ENCODE peak calls at places on chromosome 1, in five cellular contexts. A is pancreas, Y is psoas muscle, N is B cell, M is AG04450. V is an unnamed sample.

GRCh38 chr1:214124281-214124805 is 136.6 kb downstream of the PROX1 start:
- DNase-seq in A (no peak), Y (no peak), N (no peak), M (no peak), V (no peak)

GRCh38 chr1:64948216-64948615 is 18.1 kb downstream of the JAK1 start:
- DNase-seq in A (no peak), Y (no peak), N (no peak), M (no peak), V (no peak)

GRCh38 chr1:205575294-205575885 is 56.4 kb downstream of the ELK4 start:
- DNase-seq in A (no peak), Y (no peak), N (no peak), M (no peak), V (no peak)

GRCh38 chr1:115717541-115717940 is 51.0 kb downstream of the CASQ2 start:
- DNase-seq in A (peak), Y (peak), N (no peak), M (no peak), V (peak)

GRCh38 chr1:57424231-57425027 is 569 bp upstream of the DAB1 start:
- DNase-seq in A (peak), Y (no peak), N (no peak), M (no peak), V (no peak)

GRCh38 chr1:78358145-78358544 is 132.6 kb upstream of the PTGFR start:
- DNase-seq in A (no peak), Y (no peak), N (no peak), M (no peak), V (no peak)

GRCh38 chr1:8302181-8302681 is 15.7 kb upstream of the SLC45A1 start:
- DNase-seq in A (no peak), Y (no peak), N (no peak), M (no peak), V (no peak)

GRCh38 chr1:168688679-168689657 is 40.0 kb downstream of the DPT start:
- DNase-seq in A (no peak), Y (no peak), N (no peak), M (no peak), V (no peak)

GRCh38 chr1:32221581-32221979 is 573 bp downstream of the TMEM234 start:
- DNase-seq in A (no peak), Y (no peak), N (no peak), M (no peak), V (no peak)

GRCh38 chr1:213376862-213377372 is 325.9 kb downstream of the RPS6KC1 start:
- DNase-seq in A (no peak), Y (no peak), N (no peak), M (no peak), V (no peak)

GRCh38 chr1:38526046-38526445 is 333.5 kb downstream of the RRAGC start:
- DNase-seq in A (no peak), Y (no peak), N (no peak), M (no peak), V (no peak)

GRCh38 chr1:40630488-40631223 is 34.8 kb downstream of the RIMS3 start:
- DNase-seq in A (peak), Y (no peak), N (no peak), M (no peak), V (peak)

GRCh38 chr1:109120356-109120755 is 6.4 kb downstream of the ELAPOR1 start:
- DNase-seq in A (no peak), Y (no peak), N (no peak), M (no peak), V (no peak)

GRCh38 chr1:13801711-13802486 is 101.9 kb downstream of the PRDM2 start:
- DNase-seq in A (no peak), Y (no peak), N (no peak), M (no peak), V (no peak)

GRCh38 chr1:171500803-171501202 is 15.5 kb downstream of the PRRC2C start:
- DNase-seq in A (no peak), Y (no peak), N (no peak), M (no peak), V (no peak)

GRCh38 chr1:55309053-55309452 is 93.9 kb upstream of the USP24 start:
- DNase-seq in A (no peak), Y (no peak), N (no peak), M (peak), V (no peak)

GRCh38 chr1:226547754-226548191 is 791 bp upstream of the STUM start:
- DNase-seq in A (peak), Y (peak), N (peak), M (peak), V (peak)

GRCh38 chr1:149848811-149849210 is 50.6 kb upstream of the BOLA1 start:
- DNase-seq in A (no peak), Y (no peak), N (peak), M (no peak), V (no peak)

GRCh38 chr1:26787706-26788514 is at the start of gene PIGV:
- DNase-seq in A (peak), Y (peak), N (peak), M (no peak), V (peak)

GRCh38 chr1:215517441-215517891 is 49.6 kb upstream of the KCTD3 start:
- DNase-seq in A (no peak), Y (no peak), N (no peak), M (peak), V (no peak)

GRCh38 chr1:162470216-162470615 is 27.4 kb upstream of the UHMK1 start:
- DNase-seq in A (no peak), Y (no peak), N (no peak), M (no peak), V (no peak)

GRCh38 chr1:45246760-45247159 is 40.4 kb upstream of the ZSWIM5 start:
- DNase-seq in A (no peak), Y (no peak), N (no peak), M (peak), V (no peak)

GRCh38 chr1:229000187-229000586 is 264.9 kb downstream of the RHOU start:
- DNase-seq in A (no peak), Y (no peak), N (no peak), M (no peak), V (no peak)

GRCh38 chr1:9200441-9200840 is 34.1 kb upstream of the H6PD start:
- DNase-seq in A (no peak), Y (no peak), N (no peak), M (no peak), V (no peak)

GRCh38 chr1:24351918-24352637 is 32.9 kb downstream of the GRHL3 start:
- DNase-seq in A (no peak), Y (no peak), N (peak), M (no peak), V (peak)

GRCh38 chr1:81543764-81544163 is 257.0 kb upstream of the ADGRL2 start:
- DNase-seq in A (no peak), Y (no peak), N (no peak), M (no peak), V (no peak)

GRCh38 chr1:184472117-184472516 is 85.3 kb downstream of the C1orf21 start:
- DNase-seq in A (no peak), Y (no peak), N (no peak), M (no peak), V (no peak)

GRCh38 chr1:150150511-150151021 is 850 bp downstream of the PLEKHO1 start:
- DNase-seq in A (peak), Y (peak), N (no peak), M (no peak), V (no peak)

GRCh38 chr1:245598524-245599310 is 443.9 kb downstream of the KIF26B start:
- DNase-seq in A (no peak), Y (no peak), N (no peak), M (no peak), V (no peak)

GRCh38 chr1:18886003-18886335 is 16.4 kb downstream of the ALDH4A1 start:
- DNase-seq in A (no peak), Y (no peak), N (no peak), M (no peak), V (no peak)

GRCh38 chr1:29800522-29800956 is 564.2 kb downstream of the PTPRU start:
- DNase-seq in A (no peak), Y (no peak), N (no peak), M (no peak), V (no peak)

GRCh38 chr1:18721066-18721465 is 90.4 kb downstream of the PAX7 start:
- DNase-seq in A (no peak), Y (no peak), N (no peak), M (no peak), V (no peak)

GRCh38 chr1:204529371-204529895 is 13.2 kb downstream of the MDM4 start:
- DNase-seq in A (no peak), Y (no peak), N (no peak), M (no peak), V (no peak)
- TF ChIP-seq CTCF in A (no peak), Y (no peak), N (no peak), M (no peak), V (no peak)

DNA sequence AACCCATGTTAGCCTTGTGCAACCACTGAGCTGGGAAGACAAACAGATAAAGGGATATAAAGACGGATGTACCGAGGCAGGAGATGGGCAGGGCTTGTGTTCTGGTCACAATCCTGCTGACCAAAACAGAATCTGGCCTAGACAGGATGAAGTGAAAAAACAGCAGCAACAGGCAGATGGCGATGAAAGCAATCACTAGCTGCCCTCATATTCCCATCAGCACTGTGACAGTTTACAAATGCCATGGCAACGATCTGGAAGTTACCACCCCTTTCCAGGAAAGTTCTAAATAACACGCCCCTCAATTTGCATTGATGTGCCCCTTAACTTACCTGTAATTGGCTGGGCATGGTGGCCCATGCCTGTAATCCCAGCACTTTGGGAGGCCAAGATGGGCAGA is 40.6 kb upstream of the CD46 start:
- DNase-seq in A (no peak), Y (no peak), N (no peak), M (no peak), V (no peak)
- TF ChIP-seq CTCF in A (no peak), Y (no peak), N (no peak), M (no peak), V (no peak)

DNA sequence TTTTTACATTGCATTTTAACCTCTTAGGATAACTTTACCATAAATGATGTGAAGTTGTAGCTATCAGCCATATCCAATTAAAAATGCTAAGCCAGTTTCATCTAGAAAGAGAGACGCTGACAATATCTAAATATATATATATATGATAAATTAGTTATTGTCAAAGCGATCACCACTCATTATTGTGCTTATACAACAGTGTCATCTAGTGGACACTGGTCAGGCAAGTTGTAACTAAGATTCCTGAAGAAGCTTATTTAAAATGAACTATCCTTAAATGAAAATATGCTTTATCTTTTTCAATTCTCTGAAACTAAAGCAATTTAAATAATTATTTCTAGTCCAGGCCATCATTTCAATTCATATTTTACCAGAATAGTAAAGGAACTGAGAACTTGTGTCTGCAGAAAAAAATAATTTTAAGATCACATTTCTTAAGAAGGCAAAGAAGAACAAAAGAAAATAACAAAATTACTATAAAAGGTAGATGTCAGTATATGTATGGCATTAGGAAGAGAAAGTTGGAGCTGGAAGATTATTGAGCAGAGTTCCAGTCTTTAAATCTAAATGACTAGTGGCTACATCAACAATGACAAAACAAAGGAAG is 193.3 kb upstream of the SNX7 start:
- DNase-seq in A (no peak), Y (no peak), N (no peak), M (peak), V (peak)
- TF ChIP-seq CTCF in A (peak), Y (peak), N (no peak), M (peak), V (peak)

GRCh38 chr1:60982539-60982938 is 99.8 kb upstream of the NFIA start:
- DNase-seq in A (no peak), Y (no peak), N (no peak), M (no peak), V (no peak)

GRCh38 chr1:60981357-60981756 is 101.0 kb upstream of the NFIA start:
- DNase-seq in A (no peak), Y (no peak), N (no peak), M (no peak), V (no peak)

GRCh38 chr1:60974973-60975372 is 107.4 kb upstream of the NFIA start:
- DNase-seq in A (no peak), Y (no peak), N (no peak), M (no peak), V (no peak)

GRCh38 chr1:60977661-60978060 is 104.7 kb upstream of the NFIA start:
- DNase-seq in A (no peak), Y (no peak), N (no peak), M (no peak), V (no peak)

GRCh38 chr1:60978421-60979357 is 103.7 kb upstream of the NFIA start:
- DNase-seq in A (peak), Y (peak), N (no peak), M (no peak), V (peak)
- TF ChIP-seq CTCF in A (peak), Y (peak), N (no peak), M (peak), V (no peak)

DNA sequence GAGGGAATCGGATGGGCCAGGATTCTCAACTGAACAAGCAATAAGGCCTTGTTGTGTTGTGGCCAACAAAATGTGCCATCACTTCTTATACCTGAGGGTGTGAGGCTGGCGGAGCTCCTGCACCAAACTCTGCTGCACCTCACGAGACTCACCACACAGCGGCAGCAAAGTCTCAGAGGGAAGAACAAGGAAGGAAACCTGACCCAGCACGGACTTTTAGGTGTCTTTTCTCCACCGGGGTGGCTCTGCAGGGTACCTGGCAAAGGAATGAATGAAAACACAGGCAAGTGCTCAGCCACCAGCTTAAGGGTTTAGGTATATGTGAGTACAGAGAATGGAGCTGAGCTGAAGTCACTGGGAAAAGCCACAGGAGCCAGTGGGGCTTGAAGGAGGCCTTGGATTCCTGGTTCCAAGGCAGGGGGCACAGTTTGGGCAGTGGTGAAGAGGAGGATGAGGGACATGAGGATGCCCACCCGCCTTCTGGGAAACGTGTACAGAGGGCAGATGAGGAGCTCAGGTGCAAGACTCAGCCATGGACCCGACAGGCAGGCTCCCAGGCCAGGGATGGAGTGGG is 31.1 kb upstream of the HSD3B1 start:
- DNase-seq in A (peak), Y (no peak), N (no peak), M (no peak), V (peak)
- TF ChIP-seq CTCF in A (peak), Y (no peak), N (no peak), M (peak), V (peak)

GRCh38 chr1:53473463-53473862 is 14.3 kb downstream of the DMRTB1 start:
- DNase-seq in A (no peak), Y (no peak), N (no peak), M (no peak), V (no peak)
- TF ChIP-seq CTCF in A (no peak), Y (no peak), N (no peak), M (peak), V (no peak)

DNA sequence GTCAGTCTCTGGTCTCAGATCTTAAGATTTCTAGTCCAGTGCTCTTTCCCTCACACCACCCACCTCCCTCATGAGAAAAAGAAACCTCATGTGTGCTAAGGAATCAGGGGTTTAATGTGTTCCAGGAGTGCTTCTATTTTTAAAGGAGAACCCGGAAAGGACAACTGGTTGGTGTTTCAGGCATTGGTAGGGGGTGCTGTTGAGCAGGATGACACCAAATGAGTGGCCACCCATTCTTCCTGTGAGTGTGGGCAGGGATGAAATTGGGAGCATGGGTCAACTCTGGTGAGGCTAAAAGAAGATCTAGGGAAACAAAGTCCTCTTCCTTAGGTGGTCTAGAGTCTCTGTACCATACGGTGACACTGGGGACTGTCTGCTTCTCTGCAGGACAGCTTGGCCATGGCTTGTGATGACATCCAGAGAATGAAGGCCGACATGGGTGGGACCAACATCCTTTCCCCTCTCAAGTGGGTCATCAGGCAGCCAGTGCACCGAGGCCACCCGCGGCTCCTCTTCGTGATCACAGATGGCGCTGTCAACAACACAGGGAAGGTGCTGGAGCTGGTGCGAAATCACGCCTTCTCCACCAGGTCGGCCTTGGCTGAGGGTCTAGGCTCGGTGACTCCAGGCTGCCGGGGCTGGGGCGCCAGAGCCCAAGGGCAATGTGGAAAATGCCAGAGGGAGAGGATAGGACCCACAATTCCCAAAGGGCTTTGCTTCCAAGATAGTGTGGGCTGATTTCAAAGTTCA is 39.3 kb downstream of the VWA5B1 start:
- DNase-seq in A (no peak), Y (no peak), N (no peak), M (no peak), V (no peak)
- TF ChIP-seq CTCF in A (no peak), Y (no peak), N (no peak), M (peak), V (no peak)

GRCh38 chr1:33256335-33256700 is at the start of gene ZNF362:
- DNase-seq in A (peak), Y (peak), N (peak), M (peak), V (peak)
- TF ChIP-seq CTCF in A (no peak), Y (peak), N (no peak), M (no peak), V (no peak)

GRCh38 chr1:230067871-230068814 is 1.1 kb downstream of the GALNT2 start:
- DNase-seq in A (peak), Y (peak), N (no peak), M (no peak), V (peak)
- TF ChIP-seq CTCF in A (no peak), Y (no peak), N (no peak), M (peak), V (peak)

V was measured in GM10248.